ENCODE peak calls at places on chromosomes 7 and 10, in four cellular contexts. O is H1, T is GM12878, B is K562. R is an unnamed sample.

GRCh38 chr7:3762146-3762831 is 461.2 kb downstream of the SDK1 start:
- DNase-seq in O (no peak), T (no peak), B (no peak), R (no peak)

GRCh38 chr10:29470355-29470705 is 164.4 kb downstream of the SVIL start:
- DNase-seq in O (peak), T (no peak), B (peak), R (no peak)

GRCh38 chr7:2802504-2803341 is 41.4 kb downstream of the GNA12 start:
- DNase-seq in O (peak), T (no peak), B (no peak), R (peak)

GRCh38 chr10:132485391-132485790 is 52.2 kb upstream of the INPP5A start:
- DNase-seq in O (no peak), T (no peak), B (no peak), R (no peak)

GRCh38 chr10:78913219-78914059 is 155.3 kb upstream of the ZMIZ1 start:
- DNase-seq in O (peak), T (no peak), B (no peak), R (peak)

GRCh38 chr10:5492322-5492855 is 7.0 kb downstream of the CALML5 start:
- DNase-seq in O (no peak), T (no peak), B (no peak), R (no peak)

GRCh38 chr7:44050121-44050914 is 5.8 kb downstream of the DBNL start:
- DNase-seq in O (no peak), T (no peak), B (no peak), R (no peak)

GRCh38 chr10:12797471-12798262 is 203.8 kb downstream of the CCDC3 start:
- DNase-seq in O (no peak), T (no peak), B (no peak), R (no peak)

GRCh38 chr7:128879939-128880746 is 17.5 kb downstream of the ATP6V1F start:
- DNase-seq in O (peak), T (no peak), B (peak), R (peak)

GRCh38 chr10:131453772-131454634 is 142.5 kb upstream of the TCERG1L start:
- DNase-seq in O (peak), T (no peak), B (peak), R (peak)

GRCh38 chr7:114567416-114567815 is 152.8 kb downstream of the FOXP2 start:
- DNase-seq in O (no peak), T (no peak), B (no peak), R (no peak)

GRCh38 chr10:114096864-114097263 is 53.2 kb downstream of the ADRB1 start:
- DNase-seq in O (no peak), T (no peak), B (no peak), R (no peak)

GRCh38 chr7:130669051-130669700 is 628 bp upstream of the COPG2 start:
- DNase-seq in O (no peak), T (no peak), B (no peak), R (no peak)

GRCh38 chr10:110006358-110007170 is 1.2 kb upstream of the ADD3 start:
- DNase-seq in O (no peak), T (no peak), B (no peak), R (peak)

GRCh38 chr10:129953541-129954031 is 10.5 kb downstream of the EBF3 start:
- DNase-seq in O (no peak), T (no peak), B (no peak), R (no peak)

GRCh38 chr10:1020460-1020859 is 5.2 kb downstream of the IDI2 start:
- DNase-seq in O (no peak), T (no peak), B (no peak), R (no peak)

GRCh38 chr7:151992375-151992774 is 33.1 kb upstream of the GALNT11 start:
- DNase-seq in O (peak), T (no peak), B (peak), R (peak)

GRCh38 chr10:102066421-102067068 is 1.4 kb downstream of the HPS6 start:
- DNase-seq in O (no peak), T (no peak), B (no peak), R (no peak)

GRCh38 chr7:7274782-7275181 is 92.4 kb downstream of the C1GALT1 start:
- DNase-seq in O (no peak), T (no peak), B (no peak), R (no peak)

GRCh38 chr7:41046221-41046761 is 656.6 kb downstream of the INHBA start:
- DNase-seq in O (peak), T (no peak), B (no peak), R (no peak)

GRCh38 chr7:27143022-27143949 is at the start of gene HOXA5:
- DNase-seq in O (peak), T (no peak), B (no peak), R (peak)

GRCh38 chr10:70660722-70661121 is 11.6 kb upstream of the ADAMTS14 start:
- DNase-seq in O (no peak), T (no peak), B (peak), R (no peak)

GRCh38 chr10:126950401-126951105 is 45.3 kb downstream of the DOCK1 start:
- DNase-seq in O (no peak), T (no peak), B (no peak), R (no peak)

GRCh38 chr7:15686957-15687644 is 618 bp upstream of the MEOX2 start:
- DNase-seq in O (peak), T (no peak), B (no peak), R (no peak)

GRCh38 chr10:95445223-95445836 is 115.8 kb downstream of the SORBS1 start:
- DNase-seq in O (no peak), T (no peak), B (no peak), R (no peak)

GRCh38 chr7:149790146-149790548 is 16.8 kb upstream of the ZNF467 start:
- DNase-seq in O (peak), T (no peak), B (peak), R (no peak)

GRCh38 chr7:74061840-74062539 is 21.6 kb upstream of the LIMK1 start:
- DNase-seq in O (no peak), T (no peak), B (peak), R (peak)

GRCh38 chr7:65509368-65510186 is 135.9 kb downstream of the ZNF92 start:
- DNase-seq in O (peak), T (no peak), B (peak), R (no peak)

GRCh38 chr7:128390871-128391565 is 18.8 kb downstream of the IMPDH1 start:
- DNase-seq in O (no peak), T (no peak), B (no peak), R (no peak)

GRCh38 chr7:151661556-151661955 is 141.9 kb upstream of the RHEB start:
- DNase-seq in O (no peak), T (no peak), B (no peak), R (no peak)

GRCh38 chr7:22270371-22270770 is 86.6 kb downstream of the RAPGEF5 start:
- DNase-seq in O (no peak), T (no peak), B (no peak), R (no peak)

GRCh38 chr10:60901561-60902235 is 42.3 kb downstream of the RHOBTB1 start:
- DNase-seq in O (no peak), T (no peak), B (no peak), R (no peak)

GRCh38 chr7:91345449-91345848 is 81.2 kb downstream of the FZD1 start:
- DNase-seq in O (no peak), T (no peak), B (no peak), R (no peak)

GRCh38 chr7:25926439-25926838 is 225.6 kb upstream of the NFE2L3 start:
- DNase-seq in O (no peak), T (no peak), B (no peak), R (no peak)

GRCh38 chr7:25926891-25927625 is 224.9 kb upstream of the NFE2L3 start:
- DNase-seq in O (no peak), T (no peak), B (peak), R (no peak)

GRCh38 chr7:25926009-25926408 is 226.0 kb upstream of the NFE2L3 start:
- DNase-seq in O (no peak), T (no peak), B (no peak), R (peak)

GRCh38 chr7:25928549-25929330 is 223.3 kb upstream of the NFE2L3 start:
- DNase-seq in O (no peak), T (no peak), B (no peak), R (no peak)

DNA sequence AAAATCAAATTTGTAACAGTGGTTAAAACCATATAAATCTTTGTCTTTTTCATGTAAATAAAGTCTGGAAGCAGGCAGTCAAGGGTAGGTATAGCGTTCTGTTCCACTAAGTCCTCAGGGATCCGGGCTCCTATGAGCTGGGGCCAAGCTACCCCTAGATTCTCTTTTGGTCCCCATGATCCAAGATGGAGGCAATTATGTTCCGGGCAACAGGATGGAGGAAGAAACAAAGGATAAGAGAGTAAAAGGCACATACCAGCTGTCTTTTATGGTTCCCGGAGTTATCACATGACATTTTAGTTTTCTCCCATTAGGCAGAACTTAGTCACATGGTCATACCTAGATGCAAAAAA is 224.4 kb upstream of the NFE2L3 start:
- DNase-seq in O (no peak), T (no peak), B (no peak), R (no peak)
- TF ChIP-seq CHD2 in O (no peak), T (no peak), B (no peak), R (no peak)

DNA sequence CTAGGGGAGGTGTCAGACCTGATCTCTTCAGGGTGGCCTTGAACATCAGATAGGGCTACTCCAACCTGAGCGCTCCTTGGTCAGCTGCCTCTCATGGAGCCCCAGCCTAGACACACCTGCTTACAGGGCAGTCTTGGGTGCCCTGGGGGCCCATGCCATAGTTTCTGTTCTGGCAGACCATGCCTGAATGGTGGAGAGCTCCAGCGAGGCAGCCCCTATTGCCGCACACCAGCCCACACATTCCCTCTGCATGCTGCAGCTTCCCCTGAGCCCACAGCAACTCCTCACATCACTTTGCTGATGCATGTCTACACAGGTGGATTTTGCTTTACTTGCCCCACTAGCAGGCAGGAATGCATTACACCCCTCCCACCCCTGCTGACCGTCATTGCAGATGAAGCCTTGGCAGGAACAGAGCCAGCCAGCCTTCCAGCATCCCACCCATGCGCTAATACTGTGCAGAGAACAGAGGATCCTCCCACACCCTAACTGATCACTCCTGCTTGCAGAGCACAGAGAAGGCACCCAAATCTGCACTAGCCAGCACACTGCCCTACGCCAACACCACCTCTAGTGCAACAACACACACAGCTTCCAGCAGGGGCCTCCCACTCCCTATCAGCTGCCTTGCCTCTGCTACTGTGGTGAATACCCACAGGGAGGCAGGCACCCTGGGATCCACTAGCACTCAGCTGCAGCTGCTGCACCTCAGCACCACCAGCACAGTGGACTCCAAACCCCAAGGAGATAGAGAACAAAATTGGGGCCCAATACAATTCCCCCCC is 43.0 kb upstream of the GRM3 start:
- DNase-seq in O (no peak), T (no peak), B (no peak), R (no peak)
- TF ChIP-seq CREB1 in O (no peak), T (no peak), B (no peak), R (no peak)

GRCh38 chr10:112022196-112022595 is 161.4 kb downstream of the GPAM start:
- DNase-seq in O (no peak), T (no peak), B (no peak), R (no peak)
- TF ChIP-seq CHD2 in O (no peak), T (no peak), B (no peak), R (no peak)

DNA sequence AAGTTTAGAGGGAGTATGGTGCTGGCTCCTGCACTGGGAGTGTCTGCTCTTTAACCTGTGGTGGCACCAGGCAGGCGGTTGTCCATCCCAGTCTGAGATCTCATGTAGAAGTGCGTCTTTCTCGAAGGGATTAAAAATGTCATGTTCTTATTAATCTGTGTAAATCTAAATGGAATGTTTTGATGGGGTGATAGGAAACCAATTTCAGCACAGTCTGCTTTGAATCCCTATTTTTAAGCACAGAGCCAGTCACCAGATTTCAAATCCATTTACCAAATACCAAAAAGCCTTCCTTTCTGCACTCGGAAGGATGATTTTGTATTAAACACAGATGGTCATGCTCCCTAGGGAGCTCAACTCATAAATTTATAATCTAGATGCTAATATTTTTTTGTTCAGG is 160.6 kb upstream of the AOAH start:
- DNase-seq in O (no peak), T (no peak), B (no peak), R (no peak)
- TF ChIP-seq CREB1 in O (no peak), T (no peak), B (no peak), R (no peak)

R was measured in HepG2.